ENCODE peak calls at places on chromosomes 4 and X, in six cellular contexts. Q is CD8-positive, alpha-beta T cell; O is activated T-helper 9 cell treated with anti-CD3 and anti-CD28 coated beads, Interleukin-2, amount 50 U/mL, for 16 hours; V is heart left ventricle; P is Calu3; G is adipocyte. R is an unnamed sample.

GRCh38 chrX:132716006-132716405 is 227.2 kb upstream of the MBNL3 start:
- DNase-seq in O (no peak), Q (no peak), P (no peak), G (peak), V (no peak), R (no peak)

GRCh38 chr4:139142980-139143379 is 34.0 kb downstream of the ELF2 start:
- DNase-seq in P (no peak), G (no peak), Q (no peak), O (no peak), V (no peak), R (no peak)

GRCh38 chr4:153645183-153645582 is 38.9 kb upstream of the TLR2 start:
- DNase-seq in V (no peak), O (no peak), G (no peak), P (no peak), Q (no peak), R (no peak)

GRCh38 chrX:53440631-53441517 is 6.7 kb upstream of the HSD17B10 start:
- DNase-seq in Q (no peak), P (peak), O (no peak), V (peak), G (peak), R (no peak)

GRCh38 chr4:148514041-148514440 is 71.8 kb upstream of the NR3C2 start:
- DNase-seq in P (no peak), V (no peak), O (no peak), Q (no peak), G (no peak), R (no peak)

GRCh38 chr4:83075271-83075670 is 39.3 kb downstream of the PLAC8 start:
- DNase-seq in P (no peak), G (no peak), Q (no peak), V (no peak), O (no peak), R (no peak)

GRCh38 chr4:70670332-70671014 is 4.2 kb upstream of the JCHAIN start:
- DNase-seq in V (no peak), Q (no peak), G (no peak), P (no peak), O (no peak), R (no peak)

GRCh38 chr4:3255611-3256186 is 6.7 kb downstream of the MSANTD1 start:
- DNase-seq in V (peak), P (no peak), Q (no peak), O (no peak), G (no peak), R (no peak)

GRCh38 chrX:23844502-23845138 is 61.6 kb downstream of the SAT1 start:
- DNase-seq in O (no peak), P (no peak), Q (no peak), G (no peak), V (no peak), R (no peak)

GRCh38 chr4:152819026-152819645 is 39.4 kb downstream of the ARFIP1 start:
- DNase-seq in P (no peak), G (no peak), O (no peak), V (no peak), Q (no peak), R (no peak)

GRCh38 chrX:115428011-115428410 is 133.0 kb upstream of the PLS3 start:
- DNase-seq in O (no peak), Q (no peak), V (no peak), P (no peak), G (no peak), R (no peak)

GRCh38 chr4:102665527-102665926 is 95.2 kb downstream of the MANBA start:
- DNase-seq in Q (no peak), P (no peak), O (no peak), V (no peak), G (no peak), R (peak)

GRCh38 chrX:43971966-43972961 is 926 bp downstream of the NDP start:
- DNase-seq in Q (no peak), G (peak), P (no peak), V (no peak), O (no peak), R (no peak)

GRCh38 chrX:119272882-119273806 is 37.1 kb downstream of the PGRMC1 start:
- DNase-seq in V (peak), O (peak), P (peak), Q (no peak), G (peak), R (no peak)

GRCh38 chr4:140802591-140802990 is 46.4 kb upstream of the TBC1D9 start:
- DNase-seq in V (no peak), G (no peak), O (no peak), Q (no peak), P (no peak), R (no peak)

GRCh38 chrX:2423293-2423692 is 77.5 kb downstream of the DHRSX start:
- DNase-seq in O (no peak), Q (no peak), V (no peak), G (no peak), P (no peak), R (no peak)

GRCh38 chrX:28584025-28584424 is 3.2 kb upstream of the IL1RAPL1 start:
- DNase-seq in P (no peak), O (no peak), Q (no peak), G (no peak), V (no peak), R (no peak)

GRCh38 chr4:123890889-123891288 is 494.3 kb downstream of the SPRY1 start:
- DNase-seq in O (no peak), V (no peak), Q (no peak), G (no peak), P (no peak), R (no peak)

GRCh38 chr4:153497091-153497531 is 31.0 kb downstream of the TMEM131L start:
- DNase-seq in P (no peak), O (no peak), G (no peak), V (no peak), Q (peak), R (no peak)

GRCh38 chr4:17316566-17316965 is 195.3 kb downstream of the QDPR start:
- DNase-seq in V (no peak), P (no peak), G (peak), Q (no peak), O (no peak), R (no peak)

GRCh38 chr4:95204267-95204835 is 344.4 kb downstream of the UNC5C start:
- DNase-seq in O (no peak), V (no peak), G (no peak), Q (no peak), P (no peak), R (no peak)

GRCh38 chr4:183888564-183888963 is 16.5 kb upstream of the STOX2 start:
- DNase-seq in V (no peak), G (no peak), Q (no peak), O (no peak), P (no peak), R (no peak)

GRCh38 chr4:28287837-28288236 is 1427.2 kb downstream of the STIM2 start:
- DNase-seq in O (no peak), P (no peak), V (no peak), G (peak), Q (no peak), R (no peak)

GRCh38 chr4:108043536-108043935 is 53.8 kb downstream of the HADH start:
- DNase-seq in O (no peak), G (no peak), Q (no peak), P (no peak), V (no peak), R (no peak)

GRCh38 chr4:185305979-185306442 is 89.7 kb downstream of the LRP2BP start:
- DNase-seq in G (peak), O (no peak), P (peak), V (no peak), Q (no peak), R (no peak)

GRCh38 chr4:186808635-186809018 is 85.0 kb upstream of the FAT1 start:
- DNase-seq in G (peak), V (no peak), P (peak), O (no peak), Q (no peak), R (no peak)

GRCh38 chr4:26522478-26522877 is 32.2 kb upstream of the CCKAR start:
- DNase-seq in P (no peak), G (peak), V (no peak), Q (no peak), O (no peak), R (no peak)

GRCh38 chrX:1355131-1355799 is 18.7 kb downstream of the IL3RA start:
- DNase-seq in Q (no peak), O (no peak), P (no peak), V (no peak), G (no peak), R (no peak)

GRCh38 chr4:147770831-147771230 is 38.9 kb downstream of the ARHGAP10 start:
- DNase-seq in P (no peak), G (no peak), Q (no peak), V (no peak), O (no peak), R (no peak)

GRCh38 chrX:40153335-40154221 is 55.8 kb upstream of the BCOR start:
- DNase-seq in P (peak), V (no peak), O (no peak), Q (no peak), G (peak), R (peak)

GRCh38 chrX:154458954-154459829 is 1.1 kb downstream of the PLXNA3 start:
- DNase-seq in V (peak), Q (no peak), O (no peak), G (peak), P (peak), R (no peak)

GRCh38 chrX:33379839-33380238 is 168.5 kb upstream of the DMD start:
- DNase-seq in Q (no peak), G (no peak), P (peak), V (no peak), O (no peak), R (no peak)

GRCh38 chrX:23786268-23786815 is 3.4 kb downstream of the SAT1 start:
- DNase-seq in G (no peak), V (no peak), Q (no peak), P (no peak), O (no peak), R (no peak)

GRCh38 chr4:108008721-108009120 is 19.0 kb downstream of the HADH start:
- DNase-seq in O (no peak), G (peak), V (no peak), P (no peak), Q (no peak), R (no peak)

R was measured in NCI-H1417 treated with DMSO at 0.1 percent for 48 hours.